ENCODE peak calls at places on chromosome 17, in five cellular contexts. One of them, this sample, is unnamed.

GRCh38 chr17:82985973-82986372 is 93.4 kb upstream of the METRNL start:
- DNase-seq in A549: no peak
- DNase-seq in GM12878: no peak
- DNase-seq in SK-N-SH: peak; percentile 78
- DNase-seq in K562: no peak
- DNase-seq in this sample: peak; percentile 46

GRCh38 chr17:74543891-74544760 is 1.8 kb downstream of the CD300C start:
- DNase-seq in A549: no peak
- DNase-seq in GM12878: no peak
- DNase-seq in SK-N-SH: no peak
- DNase-seq in K562: no peak
- DNase-seq in this sample: no peak

GRCh38 chr17:80138856-80139426 is 8.0 kb downstream of the EIF4A3 start:
- DNase-seq in A549: no peak
- DNase-seq in GM12878: no peak
- DNase-seq in SK-N-SH: no peak
- DNase-seq in K562: no peak
- DNase-seq in this sample: no peak

GRCh38 chr17:76252040-76252954 is 12.0 kb upstream of the RNF157 start:
- DNase-seq in A549: peak; percentile 88
- DNase-seq in GM12878: no peak
- DNase-seq in SK-N-SH: no peak
- DNase-seq in K562: no peak
- DNase-seq in this sample: peak; percentile 99

GRCh38 chr17:145671-146541 is 8.5 kb downstream of the SCGB1C2 start:
- DNase-seq in A549: no peak
- DNase-seq in GM12878: no peak
- DNase-seq in SK-N-SH: no peak
- DNase-seq in K562: no peak
- DNase-seq in this sample: no peak

GRCh38 chr17:57986841-57987581 is 1.0 kb downstream of the VEZF1 start:
- DNase-seq in A549: peak; percentile 70
- DNase-seq in GM12878: no peak
- DNase-seq in SK-N-SH: no peak
- DNase-seq in K562: peak; percentile 55
- DNase-seq in this sample: peak; percentile 91

GRCh38 chr17:77011173-77012011 is 129.4 kb upstream of the SEC14L1 start:
- DNase-seq in A549: peak; percentile 65
- DNase-seq in GM12878: no peak
- DNase-seq in SK-N-SH: peak; percentile 58
- DNase-seq in K562: peak; percentile 69
- DNase-seq in this sample: peak; percentile 31

GRCh38 chr17:9009096-9009495 is 12.2 kb upstream of the NTN1 start:
- DNase-seq in A549: no peak
- DNase-seq in GM12878: no peak
- DNase-seq in SK-N-SH: no peak
- DNase-seq in K562: no peak
- DNase-seq in this sample: no peak

GRCh38 chr17:17833664-17834357 is 3.0 kb downstream of the SREBF1 start:
- DNase-seq in A549: no peak
- DNase-seq in GM12878: no peak
- DNase-seq in SK-N-SH: no peak
- DNase-seq in K562: no peak
- DNase-seq in this sample: no peak

GRCh38 chr17:77959216-77959925 is 868 bp downstream of the TNRC6C start:
- DNase-seq in A549: no peak
- DNase-seq in GM12878: no peak
- DNase-seq in SK-N-SH: peak; percentile 73
- DNase-seq in K562: peak; percentile 65
- DNase-seq in this sample: peak; percentile 19

GRCh38 chr17:74412581-74412980 is 19.3 kb upstream of the GPRC5C start:
- DNase-seq in A549: no peak
- DNase-seq in GM12878: no peak
- DNase-seq in SK-N-SH: no peak
- DNase-seq in K562: no peak
- DNase-seq in this sample: no peak

GRCh38 chr17:29959658-29960337 is 18.4 kb downstream of the EFCAB5 start:
- DNase-seq in A549: peak; percentile 28
- DNase-seq in GM12878: no peak
- DNase-seq in SK-N-SH: no peak
- DNase-seq in K562: no peak
- DNase-seq in this sample: peak; percentile 1

GRCh38 chr17:16872351-16872751 is 99.6 kb downstream of the TNFRSF13B start:
- DNase-seq in A549: no peak
- DNase-seq in GM12878: no peak
- DNase-seq in SK-N-SH: no peak
- DNase-seq in K562: no peak
- DNase-seq in this sample: no peak

GRCh38 chr17:7515912-7516610 is 31.9 kb downstream of the POLR2A start:
- DNase-seq in A549: peak; percentile 33
- DNase-seq in GM12878: no peak
- DNase-seq in SK-N-SH: no peak
- DNase-seq in K562: no peak
- DNase-seq in this sample: no peak

GRCh38 chr17:59618894-59619312 is 792 bp upstream of the CLTC start:
- DNase-seq in A549: no peak
- DNase-seq in GM12878: no peak
- DNase-seq in SK-N-SH: peak; percentile 87
- DNase-seq in K562: peak; percentile 96
- DNase-seq in this sample: peak; percentile 94

GRCh38 chr17:77385750-77386501 is 245.2 kb downstream of the SEC14L1 start:
- DNase-seq in A549: no peak
- DNase-seq in GM12878: no peak
- DNase-seq in SK-N-SH: peak; percentile 76
- DNase-seq in K562: peak; percentile 47
- DNase-seq in this sample: no peak

GRCh38 chr17:20935740-20936139 is 107.1 kb downstream of the USP22 start:
- DNase-seq in A549: peak; percentile 42
- DNase-seq in GM12878: no peak
- DNase-seq in SK-N-SH: no peak
- DNase-seq in K562: no peak
- DNase-seq in this sample: peak; percentile 75

GRCh38 chr17:9225305-9226101 is 204.2 kb downstream of the NTN1 start:
- DNase-seq in A549: no peak
- DNase-seq in GM12878: no peak
- DNase-seq in SK-N-SH: peak; percentile 47
- DNase-seq in K562: no peak
- DNase-seq in this sample: no peak

GRCh38 chr17:42585353-42585752 is 7.8 kb upstream of the PSMC3IP start:
- DNase-seq in A549: no peak
- DNase-seq in GM12878: no peak
- DNase-seq in SK-N-SH: no peak
- DNase-seq in K562: no peak
- DNase-seq in this sample: no peak

GRCh38 chr17:19713901-19714361 is 2.5 kb downstream of the SLC47A2 start:
- DNase-seq in A549: no peak
- DNase-seq in GM12878: no peak
- DNase-seq in SK-N-SH: no peak
- DNase-seq in K562: no peak
- DNase-seq in this sample: no peak

GRCh38 chr17:47066095-47066494 is 87.0 kb upstream of the RPRML start:
- DNase-seq in A549: peak; percentile 29
- DNase-seq in GM12878: no peak
- DNase-seq in SK-N-SH: no peak
- DNase-seq in K562: peak; percentile 35
- DNase-seq in this sample: no peak

GRCh38 chr17:77214743-77215142 is 74.0 kb downstream of the SEC14L1 start:
- DNase-seq in A549: peak; percentile 79
- DNase-seq in GM12878: no peak
- DNase-seq in SK-N-SH: peak; percentile 77
- DNase-seq in K562: peak; percentile 49
- DNase-seq in this sample: peak; percentile 31

GRCh38 chr17:71260366-71260765 is 860.5 kb upstream of the SOX9 start:
- DNase-seq in A549: no peak
- DNase-seq in GM12878: no peak
- DNase-seq in SK-N-SH: no peak
- DNase-seq in K562: no peak
- DNase-seq in this sample: peak; percentile 51

GRCh38 chr17:14032234-14032633 is 37.1 kb upstream of the COX10 start:
- DNase-seq in A549: no peak
- DNase-seq in GM12878: no peak
- DNase-seq in SK-N-SH: no peak
- DNase-seq in K562: no peak
- DNase-seq in this sample: no peak

GRCh38 chr17:14037453-14037852 is 31.9 kb upstream of the COX10 start:
- DNase-seq in A549: no peak
- DNase-seq in GM12878: no peak
- DNase-seq in SK-N-SH: no peak
- DNase-seq in K562: peak; percentile 11
- DNase-seq in this sample: no peak

GRCh38 chr17:14042411-14042810 is 26.9 kb upstream of the COX10 start:
- DNase-seq in A549: no peak
- DNase-seq in GM12878: no peak
- DNase-seq in SK-N-SH: no peak
- DNase-seq in K562: no peak
- DNase-seq in this sample: no peak

GRCh38 chr17:14033166-14033565 is 36.1 kb upstream of the COX10 start:
- DNase-seq in A549: no peak
- DNase-seq in GM12878: no peak
- DNase-seq in SK-N-SH: no peak
- DNase-seq in K562: no peak
- DNase-seq in this sample: no peak

DNA sequence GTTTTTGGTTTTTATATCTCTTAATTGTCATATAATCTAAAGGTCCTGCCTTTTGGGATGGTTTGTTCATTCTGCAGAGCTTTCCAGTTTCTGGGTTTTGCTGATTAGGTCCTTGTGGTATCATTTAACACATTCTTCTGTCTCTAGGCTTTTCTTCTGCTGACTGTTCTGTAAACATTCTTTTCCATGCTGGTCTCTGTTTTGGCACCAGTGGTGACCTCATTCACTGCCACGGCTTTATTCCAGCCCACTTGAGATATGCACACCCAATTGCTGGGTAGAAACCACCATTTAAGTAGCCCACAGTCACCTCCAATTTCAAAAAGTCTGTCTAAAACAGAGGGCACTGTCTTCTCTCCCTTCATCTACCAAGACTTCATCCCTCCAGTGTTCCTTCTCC is 31.1 kb upstream of the COX10 start:
- DNase-seq in A549: no peak
- DNase-seq in GM12878: no peak
- DNase-seq in SK-N-SH: no peak
- DNase-seq in K562: peak; percentile 12
- DNase-seq in this sample: peak; percentile 63
- TF ChIP-seq RCOR1 in A549: no peak
- TF ChIP-seq RCOR1 in GM12878: no peak
- TF ChIP-seq RCOR1 in SK-N-SH: no peak
- TF ChIP-seq RCOR1 in K562: no peak
- TF ChIP-seq RCOR1 in this sample: no peak

DNA sequence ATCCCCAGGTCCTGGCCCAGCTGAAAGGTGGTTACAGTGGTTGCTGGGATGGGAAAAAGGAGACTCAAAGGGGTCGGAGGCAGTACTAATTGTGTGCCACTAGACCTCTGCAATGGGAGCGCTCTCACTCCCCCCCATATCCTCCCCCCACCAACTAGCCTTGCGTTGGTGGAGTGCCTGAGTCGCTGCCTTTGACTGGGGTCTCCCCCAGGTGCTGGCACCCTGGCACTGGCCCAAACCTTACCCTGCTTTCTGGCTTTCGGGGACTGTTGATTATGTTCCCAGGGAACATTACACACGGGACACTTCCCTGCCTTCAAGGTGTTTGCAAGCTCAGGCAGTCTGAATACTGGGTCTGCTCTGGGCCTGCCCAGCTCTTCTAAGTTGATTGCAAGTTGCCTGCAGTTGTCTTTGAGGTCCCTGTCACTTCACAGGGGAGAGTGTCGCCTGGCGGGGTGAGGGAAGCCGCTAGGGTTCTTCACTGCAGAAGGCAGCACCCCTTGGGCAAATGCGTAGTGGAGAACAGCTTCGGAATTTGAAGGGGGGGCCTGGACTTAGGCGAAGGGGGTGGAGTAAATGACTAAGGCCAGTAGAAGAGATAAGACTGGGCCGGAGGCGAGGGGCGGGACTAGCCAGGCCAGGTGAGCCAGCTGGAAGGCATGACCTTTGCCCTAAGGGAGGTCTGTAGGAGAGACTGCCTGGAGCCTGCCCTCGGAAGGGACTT is 98.0 kb downstream of the RAB11FIP4 start:
- DNase-seq in A549: no peak
- DNase-seq in GM12878: no peak
- DNase-seq in SK-N-SH: no peak
- DNase-seq in K562: peak; percentile 90
- DNase-seq in this sample: no peak
- TF ChIP-seq RCOR1 in A549: no peak
- TF ChIP-seq RCOR1 in GM12878: no peak
- TF ChIP-seq RCOR1 in SK-N-SH: no peak
- TF ChIP-seq RCOR1 in K562: no peak
- TF ChIP-seq RCOR1 in this sample: no peak

DNA sequence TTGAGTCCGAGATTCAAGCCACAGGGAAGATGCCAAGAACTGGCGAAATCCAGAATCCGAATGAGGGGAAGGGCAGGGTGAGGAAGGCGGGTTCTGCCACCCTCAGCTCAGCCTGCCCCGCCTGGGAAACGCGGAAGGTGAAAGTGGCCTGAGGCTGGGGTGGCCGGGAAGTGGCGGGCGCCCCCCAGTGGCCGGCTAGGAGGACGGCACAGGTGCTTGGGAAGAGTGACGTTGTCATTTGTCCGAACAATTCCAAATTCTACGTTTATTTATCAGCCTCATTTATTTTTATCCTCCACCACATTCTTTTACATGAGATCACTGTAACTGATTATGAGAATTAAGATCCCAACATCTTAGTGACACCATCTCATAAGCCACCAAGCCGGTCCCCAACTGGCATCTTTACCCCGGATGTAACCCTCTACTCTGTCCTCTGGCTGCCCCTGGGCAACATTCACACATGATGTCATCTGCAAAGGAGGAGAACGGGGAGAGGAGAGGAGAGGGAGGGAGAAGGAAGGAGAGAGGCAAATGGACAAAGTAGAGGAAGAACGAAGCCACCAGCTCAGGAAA is 21.3 kb downstream of the SRCIN1 start:
- DNase-seq in A549: peak; percentile 80
- DNase-seq in GM12878: no peak
- DNase-seq in SK-N-SH: peak; percentile 86
- DNase-seq in K562: peak; percentile 71
- DNase-seq in this sample: peak; percentile 33
- TF ChIP-seq RCOR1 in A549: no peak
- TF ChIP-seq RCOR1 in GM12878: no peak
- TF ChIP-seq RCOR1 in SK-N-SH: peak; percentile 50
- TF ChIP-seq RCOR1 in K562: no peak
- TF ChIP-seq RCOR1 in this sample: no peak

GRCh38 chr17:61454095-61454931 is 2.1 kb downstream of the TBX4 start:
- DNase-seq in A549: no peak
- DNase-seq in GM12878: no peak
- DNase-seq in SK-N-SH: no peak
- DNase-seq in K562: no peak
- DNase-seq in this sample: no peak

GRCh38 chr17:61451538-61452300 is 503 bp upstream of the TBX4 start:
- DNase-seq in A549: no peak
- DNase-seq in GM12878: no peak
- DNase-seq in SK-N-SH: no peak
- DNase-seq in K562: no peak
- DNase-seq in this sample: no peak

GRCh38 chr17:61452301-61453290 is at the start of gene TBX4:
- DNase-seq in A549: no peak
- DNase-seq in GM12878: no peak
- DNase-seq in SK-N-SH: no peak
- DNase-seq in K562: no peak
- DNase-seq in this sample: no peak

GRCh38 chr17:61454932-61455753 is 2.9 kb downstream of the TBX4 start:
- DNase-seq in A549: no peak
- DNase-seq in GM12878: no peak
- DNase-seq in SK-N-SH: no peak
- DNase-seq in K562: no peak
- DNase-seq in this sample: no peak

GRCh38 chr17:61453563-61453962 is 1.3 kb downstream of the TBX4 start:
- DNase-seq in A549: no peak
- DNase-seq in GM12878: no peak
- DNase-seq in SK-N-SH: no peak
- DNase-seq in K562: no peak
- DNase-seq in this sample: no peak
- TF ChIP-seq RCOR1 in A549: no peak
- TF ChIP-seq RCOR1 in GM12878: no peak
- TF ChIP-seq RCOR1 in SK-N-SH: no peak
- TF ChIP-seq RCOR1 in K562: no peak
- TF ChIP-seq RCOR1 in this sample: no peak

This sample was measured in IMR-90.